ENCODE peak calls at places on chromosomes 13 and 19, in four cellular contexts. One of them, this sample, is unnamed.

GRCh38 chr19:17348700-17349099 is 11.3 kb downstream of the GTPBP3 start:
- DNase-seq in heart right ventricle: peak; percentile 77
- DNase-seq in upper lobe of left lung: no peak
- DNase-seq in right cardiac atrium: peak; percentile 89
- DNase-seq in this sample: no peak

GRCh38 chr13:97386832-97387486 is 47.0 kb upstream of the RAP2A start:
- DNase-seq in upper lobe of left lung: peak; percentile 29
- DNase-seq in heart right ventricle: no peak
- DNase-seq in right cardiac atrium: peak; percentile 48
- DNase-seq in this sample: no peak

GRCh38 chr13:28566891-28567290 is 72.0 kb upstream of the FLT1 start:
- DNase-seq in heart right ventricle: no peak
- DNase-seq in upper lobe of left lung: no peak
- DNase-seq in right cardiac atrium: no peak
- DNase-seq in this sample: no peak

GRCh38 chr19:19382118-19382517 is 23.4 kb upstream of the GATAD2A start:
- DNase-seq in upper lobe of left lung: no peak
- DNase-seq in heart right ventricle: no peak
- DNase-seq in right cardiac atrium: no peak
- DNase-seq in this sample: no peak

GRCh38 chr13:36135876-36136275 is 4.7 kb upstream of the DCLK1 start:
- DNase-seq in heart right ventricle: no peak
- DNase-seq in upper lobe of left lung: no peak
- DNase-seq in right cardiac atrium: no peak
- DNase-seq in this sample: no peak

GRCh38 chr19:13727798-13728197 is 36.5 kb upstream of the MRI1 start:
- DNase-seq in upper lobe of left lung: no peak
- DNase-seq in right cardiac atrium: no peak
- DNase-seq in heart right ventricle: no peak
- DNase-seq in this sample: no peak

GRCh38 chr19:3344608-3345598 is 21.5 kb upstream of the NFIC start:
- DNase-seq in right cardiac atrium: peak; percentile 58
- DNase-seq in heart right ventricle: no peak
- DNase-seq in upper lobe of left lung: no peak
- DNase-seq in this sample: no peak

GRCh38 chr19:5805465-5806132 is 732 bp downstream of the NRTN start:
- DNase-seq in right cardiac atrium: peak; percentile 89
- DNase-seq in heart right ventricle: peak; percentile 77
- DNase-seq in upper lobe of left lung: peak; percentile 76
- DNase-seq in this sample: peak; percentile 54

GRCh38 chr13:110001622-110002275 is 215.4 kb upstream of the IRS2 start:
- DNase-seq in right cardiac atrium: no peak
- DNase-seq in upper lobe of left lung: no peak
- DNase-seq in heart right ventricle: no peak
- DNase-seq in this sample: no peak

GRCh38 chr13:99816321-99816720 is 155.2 kb downstream of the ZIC5 start:
- DNase-seq in heart right ventricle: no peak
- DNase-seq in upper lobe of left lung: no peak
- DNase-seq in right cardiac atrium: no peak
- DNase-seq in this sample: no peak

GRCh38 chr13:100229603-100230002 is 140.7 kb downstream of the PCCA start:
- DNase-seq in right cardiac atrium: no peak
- DNase-seq in heart right ventricle: no peak
- DNase-seq in upper lobe of left lung: no peak
- DNase-seq in this sample: no peak

GRCh38 chr19:48999481-49000325 is 6.0 kb downstream of the RUVBL2 start:
- DNase-seq in right cardiac atrium: no peak
- DNase-seq in heart right ventricle: peak; percentile 52
- DNase-seq in upper lobe of left lung: peak; percentile 46
- DNase-seq in this sample: peak; percentile 50

GRCh38 chr13:51995677-51996551 is 15.3 kb downstream of the ATP7B start:
- DNase-seq in upper lobe of left lung: peak; percentile 32
- DNase-seq in right cardiac atrium: peak; percentile 69
- DNase-seq in heart right ventricle: peak; percentile 29
- DNase-seq in this sample: no peak

GRCh38 chr13:24629320-24629719 is 50.9 kb upstream of the ATP12A start:
- DNase-seq in right cardiac atrium: no peak
- DNase-seq in heart right ventricle: no peak
- DNase-seq in upper lobe of left lung: no peak
- DNase-seq in this sample: no peak

GRCh38 chr19:13037161-13037560 is 41.9 kb downstream of the NFIX start:
- DNase-seq in right cardiac atrium: peak; percentile 22
- DNase-seq in upper lobe of left lung: no peak
- DNase-seq in heart right ventricle: no peak
- DNase-seq in this sample: no peak

GRCh38 chr13:39410089-39410901 is 192.7 kb downstream of the LHFPL6 start:
- DNase-seq in upper lobe of left lung: no peak
- DNase-seq in right cardiac atrium: no peak
- DNase-seq in heart right ventricle: no peak
- DNase-seq in this sample: no peak

GRCh38 chr13:51475727-51476521 is 23.1 kb upstream of the INTS6 start:
- DNase-seq in heart right ventricle: no peak
- DNase-seq in right cardiac atrium: no peak
- DNase-seq in upper lobe of left lung: no peak
- DNase-seq in this sample: no peak

GRCh38 chr19:42452590-42452989 is 9.8 kb upstream of the CXCL17 start:
- DNase-seq in right cardiac atrium: no peak
- DNase-seq in upper lobe of left lung: no peak
- DNase-seq in heart right ventricle: no peak
- DNase-seq in this sample: no peak

GRCh38 chr13:48975926-48976676 is 389 bp downstream of the FNDC3A start:
- DNase-seq in right cardiac atrium: peak; percentile 94
- DNase-seq in upper lobe of left lung: peak; percentile 89
- DNase-seq in heart right ventricle: peak; percentile 85
- DNase-seq in this sample: peak; percentile 73

DNA sequence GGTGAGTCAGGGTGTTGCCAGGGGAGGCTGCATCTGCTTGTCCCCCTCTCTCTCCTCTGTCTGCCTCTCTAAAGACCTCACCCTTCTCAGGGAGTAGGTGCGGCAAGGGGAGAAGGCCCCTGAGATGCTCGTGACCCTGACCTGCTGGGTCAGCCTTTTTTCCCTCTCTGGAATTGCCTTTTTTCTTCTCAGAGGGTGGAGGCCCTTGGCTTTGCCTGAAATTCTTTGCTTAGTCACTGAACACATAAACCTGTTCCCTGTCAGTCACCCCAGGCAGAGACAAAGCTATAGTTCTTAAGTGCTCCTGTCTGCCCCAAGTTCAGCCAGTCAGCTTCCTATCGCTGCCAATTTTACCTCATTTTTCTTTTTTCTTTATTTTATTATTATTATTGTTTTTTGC is 35.2 kb upstream of the PEG3 start:
- DNase-seq in right cardiac atrium: no peak
- DNase-seq in upper lobe of left lung: no peak
- DNase-seq in heart right ventricle: no peak
- DNase-seq in this sample: no peak
- H3K9me3 ChIP-seq in right cardiac atrium: no peaks in the 10 kb centered on the region
- H3K9me3 ChIP-seq in upper lobe of left lung: peaks cover 14% of the 10 kb centered on the region
- H3K9me3 ChIP-seq in heart right ventricle: peaks cover 3% of the 10 kb centered on the region
- H3K9me3 ChIP-seq in this sample: no peaks in the 10 kb centered on the region

DNA sequence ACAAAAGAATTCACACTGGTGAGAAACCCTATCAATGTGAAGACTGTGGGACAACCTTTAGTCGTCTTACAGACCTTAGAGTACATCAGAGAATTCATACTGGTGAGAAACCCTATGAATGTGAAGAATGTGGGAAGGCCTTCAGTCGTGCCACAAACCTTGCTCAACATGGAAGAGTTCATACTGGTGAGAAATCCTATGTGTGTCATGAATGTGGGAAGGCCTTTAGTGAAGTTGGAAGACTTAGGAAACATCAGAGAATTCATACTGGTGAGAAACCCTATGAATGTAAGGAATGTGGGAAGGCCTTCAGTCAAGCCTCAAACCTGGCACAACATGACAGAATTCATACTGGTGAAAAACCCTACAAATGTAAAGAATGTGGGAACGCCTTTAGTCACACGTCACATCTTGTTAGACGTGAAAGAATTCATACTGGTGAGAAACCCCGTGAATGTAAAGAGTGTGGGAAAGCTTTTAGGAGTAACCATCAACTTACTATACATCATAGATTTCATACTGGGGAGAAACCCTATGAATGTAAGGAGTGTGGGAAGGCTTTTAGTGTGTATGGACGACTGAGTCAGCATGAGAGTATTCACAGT is 24.0 kb upstream of the ZNF573 start:
- DNase-seq in right cardiac atrium: no peak
- DNase-seq in upper lobe of left lung: no peak
- DNase-seq in heart right ventricle: no peak
- DNase-seq in this sample: no peak
- H3K9me3 ChIP-seq in right cardiac atrium: peaks cover 20% of the 10 kb centered on the region
- H3K9me3 ChIP-seq in upper lobe of left lung: peaks cover 95% of the 10 kb centered on the region
- H3K9me3 ChIP-seq in heart right ventricle: peaks cover 22% of the 10 kb centered on the region
- H3K9me3 ChIP-seq in this sample: peaks cover 17% of the 10 kb centered on the region

GRCh38 chr19:23974941-23975340 is 60.3 kb downstream of the ZNF726 start:
- DNase-seq in right cardiac atrium: no peak
- DNase-seq in heart right ventricle: no peak
- DNase-seq in upper lobe of left lung: no peak
- DNase-seq in this sample: no peak
- H3K9me3 ChIP-seq in right cardiac atrium: no peaks in the 10 kb centered on the region
- H3K9me3 ChIP-seq in heart right ventricle: no peaks in the 10 kb centered on the region
- H3K9me3 ChIP-seq in upper lobe of left lung: no peaks in the 10 kb centered on the region
- H3K9me3 ChIP-seq in this sample: no peaks in the 10 kb centered on the region

GRCh38 chr19:30160426-30160825 is 211.8 kb upstream of the ZNF536 start:
- DNase-seq in upper lobe of left lung: no peak
- DNase-seq in right cardiac atrium: no peak
- DNase-seq in heart right ventricle: no peak
- DNase-seq in this sample: no peak

GRCh38 chr19:30156646-30157045 is 214.6 kb downstream of the URI1 start:
- DNase-seq in right cardiac atrium: no peak
- DNase-seq in heart right ventricle: no peak
- DNase-seq in upper lobe of left lung: no peak
- DNase-seq in this sample: no peak

GRCh38 chr19:30158067-30158892 is 213.9 kb upstream of the ZNF536 start:
- DNase-seq in upper lobe of left lung: no peak
- DNase-seq in right cardiac atrium: no peak
- DNase-seq in heart right ventricle: no peak
- DNase-seq in this sample: no peak

GRCh38 chr19:30159636-30160035 is 212.5 kb upstream of the ZNF536 start:
- DNase-seq in right cardiac atrium: no peak
- DNase-seq in heart right ventricle: no peak
- DNase-seq in upper lobe of left lung: no peak
- DNase-seq in this sample: no peak

DNA sequence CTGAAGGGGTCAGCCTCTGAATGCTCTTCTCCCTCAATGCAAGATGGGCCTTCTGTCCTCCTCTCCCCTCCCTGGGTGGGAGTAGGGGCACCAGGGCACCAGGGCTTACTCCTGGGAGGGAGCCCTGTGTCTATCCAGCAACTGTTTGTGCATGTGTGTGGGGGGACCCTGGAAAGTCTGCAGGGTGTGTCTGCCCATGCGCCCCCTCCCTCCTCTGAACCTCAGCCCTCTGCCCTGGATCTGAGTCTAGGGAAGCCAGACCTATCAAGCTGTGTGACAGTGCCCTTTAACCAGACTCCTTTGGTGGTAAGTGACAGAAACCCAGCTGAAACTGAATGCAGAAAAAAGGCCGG is 213.3 kb upstream of the ZNF536 start:
- DNase-seq in upper lobe of left lung: no peak
- DNase-seq in heart right ventricle: no peak
- DNase-seq in right cardiac atrium: no peak
- DNase-seq in this sample: no peak
- H3K9me3 ChIP-seq in upper lobe of left lung: no peaks in the 10 kb centered on the region
- H3K9me3 ChIP-seq in heart right ventricle: no peaks in the 10 kb centered on the region
- H3K9me3 ChIP-seq in right cardiac atrium: no peaks in the 10 kb centered on the region
- H3K9me3 ChIP-seq in this sample: no peaks in the 10 kb centered on the region

GRCh38 chr19:45972944-45973525 is 630 bp downstream of the NOVA2 start:
- DNase-seq in right cardiac atrium: no peak
- DNase-seq in upper lobe of left lung: no peak
- DNase-seq in heart right ventricle: no peak
- DNase-seq in this sample: no peak

GRCh38 chr19:45976180-45976579 is 2.5 kb upstream of the NOVA2 start:
- DNase-seq in upper lobe of left lung: no peak
- DNase-seq in heart right ventricle: no peak
- DNase-seq in right cardiac atrium: no peak
- DNase-seq in this sample: no peak

GRCh38 chr19:45978156-45978555 is 4.5 kb upstream of the NOVA2 start:
- DNase-seq in heart right ventricle: no peak
- DNase-seq in right cardiac atrium: no peak
- DNase-seq in upper lobe of left lung: no peak
- DNase-seq in this sample: no peak

GRCh38 chr19:45973564-45974338 is at the start of gene NOVA2:
- DNase-seq in upper lobe of left lung: peak; percentile 54
- DNase-seq in heart right ventricle: peak; percentile 83
- DNase-seq in right cardiac atrium: peak; percentile 92
- DNase-seq in this sample: no peak

DNA sequence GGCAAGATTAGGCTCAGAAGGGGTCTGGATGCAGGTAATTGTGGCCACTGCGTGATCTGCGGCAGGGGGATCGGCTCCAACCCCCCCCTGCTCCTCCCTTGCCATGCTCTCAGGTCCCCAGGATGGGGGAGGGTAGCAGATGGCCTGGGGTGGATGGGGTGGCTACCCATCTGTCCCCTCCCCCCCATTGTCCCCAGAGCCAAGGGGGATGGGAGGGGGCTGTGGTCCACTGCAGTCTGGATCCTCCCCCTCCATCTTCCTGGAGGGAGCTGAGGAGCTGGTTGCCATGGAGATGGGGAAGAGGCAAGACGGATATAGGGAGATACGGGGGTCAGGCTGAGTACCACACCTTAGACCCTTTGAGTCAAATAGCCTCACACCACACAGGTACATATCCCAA is 1.6 kb upstream of the NOVA2 start:
- DNase-seq in heart right ventricle: no peak
- DNase-seq in upper lobe of left lung: no peak
- DNase-seq in right cardiac atrium: no peak
- DNase-seq in this sample: no peak
- H3K9me3 ChIP-seq in heart right ventricle: no peaks in the 10 kb centered on the region
- H3K9me3 ChIP-seq in upper lobe of left lung: no peaks in the 10 kb centered on the region
- H3K9me3 ChIP-seq in right cardiac atrium: no peaks in the 10 kb centered on the region
- H3K9me3 ChIP-seq in this sample: no peaks in the 10 kb centered on the region

This sample was measured in T-helper 17 cell.